ENCODE peak calls at places on chromosomes 6 and 20, in six cellular contexts. X, L, J, V, W and D are unnamed samples.

GRCh38 chr6:132482595-132482994 is 30.3 kb downstream of the STX7 start:
- DNase-seq in V (no peak), J (no peak), X (no peak), L (no peak), W (no peak), D (no peak)

GRCh38 chr6:55433446-55434130 is 106.3 kb downstream of the GFRAL start:
- DNase-seq in L (no peak), V (peak; percentile 68), X (no peak), J (no peak), W (no peak), D (no peak)

GRCh38 chr20:41380551-41381262 is 14.1 kb upstream of the EMILIN3 start:
- DNase-seq in V (no peak), X (no peak), W (no peak), J (no peak), L (no peak), D (no peak)

GRCh38 chr6:158879180-158879579 is 60.0 kb upstream of the EZR start:
- DNase-seq in J (no peak), V (no peak), W (no peak), L (no peak), X (no peak), D (no peak)

GRCh38 chr6:155943635-155944034 is 488.0 kb upstream of the NOX3 start:
- DNase-seq in L (no peak), X (no peak), J (no peak), W (no peak), V (peak; percentile 15), D (no peak)

GRCh38 chr20:56558968-56559367 is 25.9 kb downstream of the FAM209B start:
- DNase-seq in L (no peak), V (no peak), X (no peak), W (no peak), J (no peak), D (no peak)

GRCh38 chr6:13307508-13307995 is 20.8 kb downstream of the TBC1D7 start:
- DNase-seq in L (no peak), X (no peak), V (peak; percentile 99), J (no peak), W (no peak), D (no peak)

GRCh38 chr6:143064996-143065683 is 4.5 kb downstream of the AIG1 start:
- DNase-seq in X (no peak), J (no peak), V (peak; percentile 29), L (no peak), W (no peak), D (no peak)

GRCh38 chr20:35506179-35506578 is 23.3 kb downstream of the C20orf173 start:
- DNase-seq in V (no peak), W (no peak), X (no peak), J (no peak), L (no peak), D (no peak)

GRCh38 chr6:132513821-132514545 is 1.1 kb upstream of the STX7 start:
- DNase-seq in X (no peak), W (no peak), V (peak; percentile 8), J (no peak), L (no peak), D (no peak)

GRCh38 chr6:89597988-89598387 is 40.6 kb downstream of the LYRM2 start:
- DNase-seq in L (no peak), W (no peak), J (no peak), X (peak; percentile 16), V (peak; percentile 87), D (no peak)

GRCh38 chr6:151240036-151240685 is 394 bp downstream of the AKAP12 start:
- DNase-seq in X (peak; percentile 45), W (no peak), L (peak; percentile 84), V (no peak), J (peak; percentile 67), D (peak; percentile 87)

GRCh38 chr20:61445138-61445537 is 193.1 kb downstream of the CDH4 start:
- DNase-seq in W (no peak), V (no peak), X (no peak), L (no peak), J (no peak), D (no peak)

GRCh38 chr6:129679758-129680157 is 30.2 kb downstream of the ARHGAP18 start:
- DNase-seq in J (no peak), W (no peak), V (no peak), X (no peak), L (no peak), D (no peak)

GRCh38 chr20:8509809-8510208 is 377.7 kb downstream of the PLCB1 start:
- DNase-seq in L (no peak), J (no peak), V (no peak), W (no peak), X (no peak), D (no peak)

GRCh38 chr6:109237082-109237985 is 142.0 kb downstream of the CEP57L1 start:
- DNase-seq in W (no peak), V (peak; percentile 68), X (no peak), L (no peak), J (no peak), D (no peak)

GRCh38 chr20:17617212-17617867 is 47.5 kb downstream of the DSTN start:
- DNase-seq in X (peak; percentile 55), W (no peak), L (peak; percentile 68), J (peak; percentile 67), V (no peak), D (no peak)

GRCh38 chr6:26216886-26217713 is 129.9 kb downstream of the HFE start:
- DNase-seq in J (peak; percentile 70), W (no peak), L (peak; percentile 79), X (peak; percentile 64), V (peak; percentile 33), D (peak; percentile 74)

GRCh38 chr6:125393449-125393858 is 91.7 kb upstream of the HDDC2 start:
- DNase-seq in X (no peak), L (no peak), W (no peak), J (no peak), V (no peak), D (no peak)

GRCh38 chr20:50577175-50578018 is 67.2 kb downstream of the PTPN1 start:
- DNase-seq in J (no peak), X (no peak), W (no peak), L (no peak), V (no peak), D (no peak)

GRCh38 chr6:71468841-71469750 is 180.5 kb downstream of the OGFRL1 start:
- DNase-seq in X (peak; percentile 53), L (no peak), J (no peak), V (peak; percentile 86), W (no peak), D (no peak)

GRCh38 chr6:40326689-40327404 is 260.3 kb downstream of the LRFN2 start:
- DNase-seq in X (no peak), W (no peak), V (no peak), L (no peak), J (no peak), D (no peak)

GRCh38 chr20:9021699-9022098 is 47.2 kb upstream of the PLCB4 start:
- DNase-seq in W (no peak), L (no peak), V (no peak), J (no peak), X (peak; percentile 3), D (no peak)

GRCh38 chr20:33103561-33103960 is 24.1 kb downstream of the BPIFB4 start:
- DNase-seq in L (no peak), J (no peak), W (no peak), V (no peak), X (no peak), D (no peak)

GRCh38 chr20:38032585-38033329 is 499 bp downstream of the TTI1 start:
- DNase-seq in V (no peak), J (no peak), L (no peak), W (no peak), X (no peak), D (no peak)

GRCh38 chr20:50217207-50217949 is 26.7 kb downstream of the CEBPB start:
- DNase-seq in X (no peak), L (no peak), J (no peak), V (no peak), W (no peak), D (no peak)

DNA sequence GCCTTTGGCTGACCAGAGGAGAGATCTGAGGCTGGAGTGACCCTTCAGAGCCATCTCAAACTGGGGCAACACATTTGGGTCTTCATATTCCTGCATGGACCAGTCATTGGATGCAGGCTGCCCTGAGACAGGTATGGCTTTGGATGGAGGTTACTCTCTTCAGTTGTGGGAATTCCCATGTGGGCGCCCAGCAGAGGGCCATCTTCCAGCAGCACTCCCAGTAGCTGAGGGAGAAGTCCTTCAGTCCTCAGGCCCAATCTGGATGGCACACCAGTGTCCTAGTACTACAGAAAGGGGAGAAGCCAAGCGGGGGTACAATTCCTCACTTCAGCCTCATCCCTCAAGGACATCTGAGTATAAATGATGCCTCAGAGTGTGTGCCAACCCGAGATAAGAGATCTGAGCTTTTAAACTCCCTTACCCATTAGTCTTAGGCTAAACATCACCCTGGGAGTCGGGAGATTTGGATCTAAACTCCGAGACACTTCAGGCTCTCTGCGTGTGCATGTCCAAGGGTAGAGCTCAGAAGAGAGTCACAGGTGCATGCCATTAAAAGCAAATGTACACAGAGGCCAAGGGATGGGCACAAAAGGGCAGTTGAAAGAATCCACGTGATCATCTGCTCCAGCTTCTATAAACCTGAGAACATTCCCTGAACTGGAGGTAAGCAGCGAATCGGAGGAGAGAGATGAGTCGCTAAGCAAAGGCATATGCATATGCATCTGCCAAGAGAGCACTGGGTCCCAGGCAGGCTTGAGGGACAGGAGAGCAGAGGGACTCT is 204.6 kb downstream of the CD83 start:
- DNase-seq in V (peak; percentile 10), X (peak; percentile 7), J (no peak), L (no peak), W (no peak), D (no peak)
- TF ChIP-seq CTCF in V (peak; percentile 36), X (no peak), J (no peak), L (no peak), W (no peak), D (no peak)

DNA sequence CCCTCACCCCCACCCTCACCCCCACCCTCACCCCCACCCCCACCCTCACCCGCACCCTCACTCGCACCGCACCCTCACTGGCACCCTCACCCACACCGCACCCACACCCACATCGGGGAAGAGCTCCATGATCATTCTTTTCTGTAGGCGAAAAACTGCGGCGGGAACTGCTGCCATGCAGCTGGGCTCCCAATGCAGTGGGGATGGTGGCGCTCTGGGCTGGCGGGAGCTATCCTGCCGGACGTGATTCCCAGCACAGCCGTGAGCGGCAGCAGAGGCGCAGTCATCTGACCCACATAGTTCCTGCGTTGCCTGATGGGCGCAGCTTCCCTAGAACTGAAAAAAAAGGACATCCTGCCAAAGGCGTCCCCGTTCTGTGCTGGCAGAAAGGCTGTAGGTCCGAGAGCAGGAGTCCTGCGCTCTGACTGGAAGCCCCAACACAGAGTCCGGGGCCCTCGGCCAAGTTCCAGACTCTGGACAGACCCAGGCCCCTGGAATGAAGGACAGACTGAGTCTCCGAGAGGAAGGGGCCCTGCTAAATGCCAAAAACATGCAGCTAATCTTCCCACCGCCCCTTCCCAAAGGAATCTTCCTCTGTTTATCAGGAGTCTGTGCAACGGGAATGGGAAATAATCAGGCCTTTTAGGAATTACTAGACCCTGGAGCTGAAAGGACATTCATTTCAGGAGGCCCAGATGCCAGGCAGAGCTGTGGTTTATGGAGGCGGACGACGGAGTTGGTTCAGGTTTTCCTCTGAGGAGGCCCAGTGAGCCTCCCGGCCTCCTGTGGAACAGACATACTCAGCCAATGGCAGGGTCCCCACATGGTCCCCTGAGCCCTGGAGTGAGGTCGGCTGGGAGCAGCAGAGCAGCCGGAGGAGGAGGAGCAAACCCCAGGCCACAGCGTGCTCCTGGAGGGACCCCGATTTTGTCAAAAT is 14.1 kb upstream of the TCFL5 start:
- DNase-seq in J (peak; percentile 79), X (peak; percentile 78), V (peak; percentile 42), W (no peak), L (peak; percentile 71), D (peak; percentile 62)
- TF ChIP-seq CTCF in J (peak; percentile 57), X (no peak), V (peak; percentile 30), W (peak; percentile 39), L (peak; percentile 18), D (no peak)

GRCh38 chr6:120558294-120558693 is 776.0 kb downstream of the TBC1D32 start:
- DNase-seq in V (no peak), J (no peak), X (no peak), L (no peak), W (no peak), D (no peak)
- TF ChIP-seq CTCF in V (no peak), J (no peak), X (no peak), L (no peak), W (no peak), D (no peak)

GRCh38 chr6:117840541-117840983 is 66.5 kb upstream of the SLC35F1 start:
- DNase-seq in V (peak; percentile 48), X (peak; percentile 1), J (peak; percentile 52), L (peak; percentile 12), W (no peak), D (no peak)
- TF ChIP-seq CTCF in V (peak; percentile 25), X (peak; percentile 86), J (peak; percentile 84), L (peak; percentile 42), W (peak; percentile 8), D (peak; percentile 60)